ENCODE peak calls at places on chromosomes 1 and 21, in seven cellular contexts. One of them, this sample, is unnamed.

GRCh38 chr1:25815208-25816111 is 4.3 kb upstream of the MTFR1L start:
- DNase-seq in Calu3: no peak
- DNase-seq in activated T-cell treated with anti-CD3 and anti-CD28 coated beads for 1 hour: no peak
- DNase-seq in iris pigment epithelial cell: no peak
- DNase-seq in GM12891: no peak
- DNase-seq in epithelial cell of prostate: no peak
- DNase-seq in body of pancreas: no peak
- DNase-seq in this sample: peak

GRCh38 chr1:160018900-160019299 is 12.9 kb downstream of the PIGM start:
- DNase-seq in Calu3: no peak
- DNase-seq in GM12891: no peak
- DNase-seq in epithelial cell of prostate: no peak
- DNase-seq in iris pigment epithelial cell: peak
- DNase-seq in body of pancreas: no peak
- DNase-seq in activated T-cell treated with anti-CD3 and anti-CD28 coated beads for 1 hour: no peak
- DNase-seq in this sample: peak

GRCh38 chr1:23475134-23475628 is 8.8 kb downstream of the ASAP3 start:
- DNase-seq in activated T-cell treated with anti-CD3 and anti-CD28 coated beads for 1 hour: no peak
- DNase-seq in GM12891: no peak
- DNase-seq in Calu3: no peak
- DNase-seq in body of pancreas: no peak
- DNase-seq in iris pigment epithelial cell: peak
- DNase-seq in epithelial cell of prostate: no peak
- DNase-seq in this sample: no peak

GRCh38 chr1:38125837-38126520 is 79.4 kb upstream of the POU3F1 start:
- DNase-seq in GM12891: no peak
- DNase-seq in Calu3: no peak
- DNase-seq in activated T-cell treated with anti-CD3 and anti-CD28 coated beads for 1 hour: no peak
- DNase-seq in iris pigment epithelial cell: no peak
- DNase-seq in body of pancreas: no peak
- DNase-seq in epithelial cell of prostate: peak
- DNase-seq in this sample: peak

GRCh38 chr1:92483442-92484170 is 3.1 kb downstream of the GFI1 start:
- DNase-seq in iris pigment epithelial cell: no peak
- DNase-seq in epithelial cell of prostate: no peak
- DNase-seq in activated T-cell treated with anti-CD3 and anti-CD28 coated beads for 1 hour: peak
- DNase-seq in body of pancreas: peak
- DNase-seq in Calu3: peak
- DNase-seq in GM12891: peak
- DNase-seq in this sample: peak

GRCh38 chr1:16888806-16889178 is 7.0 kb upstream of the RNU1-2 start:
- DNase-seq in GM12891: no peak
- DNase-seq in Calu3: no peak
- DNase-seq in epithelial cell of prostate: no peak
- DNase-seq in activated T-cell treated with anti-CD3 and anti-CD28 coated beads for 1 hour: no peak
- DNase-seq in iris pigment epithelial cell: no peak
- DNase-seq in body of pancreas: peak
- DNase-seq in this sample: no peak

GRCh38 chr1:180435566-180435965 is 66.8 kb downstream of the ACBD6 start:
- DNase-seq in epithelial cell of prostate: no peak
- DNase-seq in activated T-cell treated with anti-CD3 and anti-CD28 coated beads for 1 hour: no peak
- DNase-seq in Calu3: no peak
- DNase-seq in GM12891: no peak
- DNase-seq in body of pancreas: no peak
- DNase-seq in iris pigment epithelial cell: no peak
- DNase-seq in this sample: no peak

GRCh38 chr1:168794057-168794456 is 65.1 kb upstream of the DPT start:
- DNase-seq in iris pigment epithelial cell: no peak
- DNase-seq in activated T-cell treated with anti-CD3 and anti-CD28 coated beads for 1 hour: no peak
- DNase-seq in GM12891: no peak
- DNase-seq in epithelial cell of prostate: no peak
- DNase-seq in Calu3: no peak
- DNase-seq in body of pancreas: no peak
- DNase-seq in this sample: no peak

GRCh38 chr1:22710688-22711024 is at the start of gene EPHB2:
- DNase-seq in Calu3: peak
- DNase-seq in body of pancreas: peak
- DNase-seq in GM12891: peak
- DNase-seq in epithelial cell of prostate: no peak
- DNase-seq in activated T-cell treated with anti-CD3 and anti-CD28 coated beads for 1 hour: no peak
- DNase-seq in iris pigment epithelial cell: no peak
- DNase-seq in this sample: no peak

GRCh38 chr1:93817819-93818569 is 61.0 kb downstream of the DNTTIP2 start:
- DNase-seq in activated T-cell treated with anti-CD3 and anti-CD28 coated beads for 1 hour: no peak
- DNase-seq in iris pigment epithelial cell: no peak
- DNase-seq in body of pancreas: no peak
- DNase-seq in GM12891: no peak
- DNase-seq in Calu3: no peak
- DNase-seq in epithelial cell of prostate: peak
- DNase-seq in this sample: peak

GRCh38 chr1:166814611-166815010 is 24.7 kb upstream of the POGK start:
- DNase-seq in iris pigment epithelial cell: peak
- DNase-seq in Calu3: no peak
- DNase-seq in GM12891: no peak
- DNase-seq in epithelial cell of prostate: no peak
- DNase-seq in activated T-cell treated with anti-CD3 and anti-CD28 coated beads for 1 hour: no peak
- DNase-seq in body of pancreas: peak
- DNase-seq in this sample: no peak

GRCh38 chr1:231153726-231154125 is 8.1 kb upstream of the TRIM67 start:
- DNase-seq in Calu3: no peak
- DNase-seq in iris pigment epithelial cell: no peak
- DNase-seq in GM12891: no peak
- DNase-seq in activated T-cell treated with anti-CD3 and anti-CD28 coated beads for 1 hour: no peak
- DNase-seq in epithelial cell of prostate: no peak
- DNase-seq in body of pancreas: no peak
- DNase-seq in this sample: no peak

GRCh38 chr21:14737922-14738321 is 191.8 kb upstream of the SAMSN1 start:
- DNase-seq in iris pigment epithelial cell: peak
- DNase-seq in GM12891: no peak
- DNase-seq in Calu3: peak
- DNase-seq in body of pancreas: peak
- DNase-seq in epithelial cell of prostate: peak
- DNase-seq in activated T-cell treated with anti-CD3 and anti-CD28 coated beads for 1 hour: peak
- DNase-seq in this sample: no peak

GRCh38 chr1:214002060-214002459 is 14.3 kb downstream of the PROX1 start:
- DNase-seq in GM12891: no peak
- DNase-seq in body of pancreas: no peak
- DNase-seq in epithelial cell of prostate: no peak
- DNase-seq in Calu3: no peak
- DNase-seq in activated T-cell treated with anti-CD3 and anti-CD28 coated beads for 1 hour: no peak
- DNase-seq in iris pigment epithelial cell: no peak
- DNase-seq in this sample: peak

GRCh38 chr1:151945725-151946365 is 36.5 kb upstream of the THEM4 start:
- DNase-seq in iris pigment epithelial cell: peak
- DNase-seq in activated T-cell treated with anti-CD3 and anti-CD28 coated beads for 1 hour: peak
- DNase-seq in body of pancreas: peak
- DNase-seq in epithelial cell of prostate: peak
- DNase-seq in Calu3: peak
- DNase-seq in GM12891: no peak
- DNase-seq in this sample: peak

This sample was measured in islet precursor cell.